ENCODE peak calls at places on chromosomes 16 and 17, in five cellular contexts. W is trophoblast cell, D is IMR-90, M is Karpas-422, O is fibroblast of lung. I is an unnamed sample.

GRCh38 chr17:43135454-43135819 is 10.3 kb upstream of the BRCA1 start:
- DNase-seq in W (no peak), D (no peak), M (no peak), O (no peak), I (no peak)

GRCh38 chr17:33335491-33336173 is 42.5 kb upstream of the ASIC2 start:
- DNase-seq in W (peak; percentile 14), D (no peak), M (no peak), O (no peak), I (peak; percentile 17)

GRCh38 chr16:13348416-13348815 is 447.0 kb downstream of the SHISA9 start:
- DNase-seq in W (no peak), D (no peak), M (no peak), O (no peak), I (peak; percentile 11)

GRCh38 chr16:27315333-27316037 is 1.7 kb downstream of the IL4R start:
- DNase-seq in W (peak; percentile 88), D (peak; percentile 65), M (no peak), O (peak; percentile 63), I (peak; percentile 13)

GRCh38 chr16:1487395-1488053 is 1.2 kb downstream of the PTX4 start:
- DNase-seq in W (no peak), D (no peak), M (no peak), O (no peak), I (no peak)

GRCh38 chr16:84360170-84360569 is 8.2 kb upstream of the ATP2C2 start:
- DNase-seq in W (no peak), D (peak; percentile 25), M (no peak), O (peak; percentile 60), I (no peak)

GRCh38 chr17:54945671-54946070 is 22.8 kb downstream of the COX11 start:
- DNase-seq in W (no peak), D (no peak), M (no peak), O (no peak), I (no peak)

GRCh38 chr17:56929362-56929969 is 15.6 kb upstream of the TRIM25 start:
- DNase-seq in W (peak; percentile 23), D (no peak), M (peak; percentile 49), O (no peak), I (no peak)

GRCh38 chr17:79808763-79809529 is 12.1 kb upstream of the CBX8 start:
- DNase-seq in W (peak; percentile 69), D (no peak), M (peak; percentile 61), O (no peak), I (peak; percentile 64)

GRCh38 chr16:72210571-72210970 is 38.6 kb upstream of the PMFBP1 start:
- DNase-seq in W (no peak), D (no peak), M (no peak), O (no peak), I (no peak)

GRCh38 chr17:72614476-72614870 is 478.0 kb downstream of the SLC39A11 start:
- DNase-seq in W (no peak), D (no peak), M (no peak), O (peak; percentile 57), I (no peak)

GRCh38 chr17:37147301-37147812 is 198.6 kb downstream of the AATF start:
- DNase-seq in W (no peak), D (peak; percentile 33), M (peak; percentile 95), O (peak; percentile 28), I (no peak)

GRCh38 chr17:6831662-6832263 is at the start of gene TEKT1:
- DNase-seq in W (peak; percentile 48), D (peak; percentile 26), M (no peak), O (peak; percentile 55), I (no peak)

GRCh38 chr16:84638195-84638806 is 10.0 kb upstream of the KLHL36 start:
- DNase-seq in W (no peak), D (no peak), M (no peak), O (no peak), I (no peak)

GRCh38 chr16:50167603-50168002 is 14.5 kb downstream of the TENT4B start:
- DNase-seq in W (no peak), D (no peak), M (no peak), O (no peak), I (no peak)

GRCh38 chr16:29680180-29680598 is 1.2 kb downstream of the QPRT start:
- DNase-seq in W (peak; percentile 71), D (no peak), M (no peak), O (no peak), I (no peak)

GRCh38 chr16:5709889-5710288 is 612.3 kb upstream of the EEF2KMT start:
- DNase-seq in W (no peak), D (peak; percentile 0), M (peak; percentile 50), O (peak; percentile 13), I (no peak)

GRCh38 chr17:58084317-58084981 is 1.2 kb downstream of the DYNLL2 start:
- DNase-seq in W (peak; percentile 73), D (no peak), M (peak; percentile 68), O (peak; percentile 31), I (peak; percentile 66)

GRCh38 chr17:56973520-56973919 is 4.4 kb upstream of the SCPEP1 start:
- DNase-seq in W (no peak), D (peak; percentile 59), M (no peak), O (peak; percentile 18), I (no peak)

GRCh38 chr16:54817940-54818574 is 112.6 kb upstream of the IRX5 start:
- DNase-seq in W (no peak), D (no peak), M (peak; percentile 26), O (no peak), I (no peak)

GRCh38 chr16:62903961-62904502 is 867.8 kb upstream of the CDH8 start:
- DNase-seq in W (no peak), D (no peak), M (no peak), O (no peak), I (no peak)

GRCh38 chr17:17028878-17029535 is 13.2 kb upstream of the MPRIP start:
- DNase-seq in W (peak; percentile 36), D (no peak), M (no peak), O (no peak), I (no peak)

GRCh38 chr17:31147507-31148202 is 52.9 kb downstream of the NF1 start:
- DNase-seq in W (peak; percentile 54), D (no peak), M (no peak), O (no peak), I (no peak)

GRCh38 chr17:54518706-54519105 is 381.9 kb upstream of the TOM1L1 start:
- DNase-seq in W (no peak), D (no peak), M (no peak), O (no peak), I (no peak)

GRCh38 chr16:57892447-57893096 is 78.4 kb downstream of the CNGB1 start:
- DNase-seq in W (no peak), D (no peak), M (no peak), O (peak; percentile 53), I (no peak)

GRCh38 chr17:62614142-62614541 is 13.3 kb upstream of the MRC2 start:
- DNase-seq in W (no peak), D (peak; percentile 92), M (no peak), O (peak; percentile 93), I (no peak)

GRCh38 chr16:31530405-31530804 is 2.7 kb downstream of the AHSP start:
- DNase-seq in W (peak; percentile 61), D (no peak), M (no peak), O (no peak), I (no peak)

GRCh38 chr16:31529398-31530312 is 2.0 kb downstream of the AHSP start:
- DNase-seq in W (no peak), D (no peak), M (no peak), O (no peak), I (peak; percentile 79)

GRCh38 chr16:31528726-31529397 is 1.2 kb downstream of the AHSP start:
- DNase-seq in W (no peak), D (peak; percentile 23), M (no peak), O (peak; percentile 61), I (no peak)

GRCh38 chr16:31525113-31525512 is 2.6 kb upstream of the AHSP start:
- DNase-seq in W (no peak), D (no peak), M (no peak), O (no peak), I (no peak)

DNA sequence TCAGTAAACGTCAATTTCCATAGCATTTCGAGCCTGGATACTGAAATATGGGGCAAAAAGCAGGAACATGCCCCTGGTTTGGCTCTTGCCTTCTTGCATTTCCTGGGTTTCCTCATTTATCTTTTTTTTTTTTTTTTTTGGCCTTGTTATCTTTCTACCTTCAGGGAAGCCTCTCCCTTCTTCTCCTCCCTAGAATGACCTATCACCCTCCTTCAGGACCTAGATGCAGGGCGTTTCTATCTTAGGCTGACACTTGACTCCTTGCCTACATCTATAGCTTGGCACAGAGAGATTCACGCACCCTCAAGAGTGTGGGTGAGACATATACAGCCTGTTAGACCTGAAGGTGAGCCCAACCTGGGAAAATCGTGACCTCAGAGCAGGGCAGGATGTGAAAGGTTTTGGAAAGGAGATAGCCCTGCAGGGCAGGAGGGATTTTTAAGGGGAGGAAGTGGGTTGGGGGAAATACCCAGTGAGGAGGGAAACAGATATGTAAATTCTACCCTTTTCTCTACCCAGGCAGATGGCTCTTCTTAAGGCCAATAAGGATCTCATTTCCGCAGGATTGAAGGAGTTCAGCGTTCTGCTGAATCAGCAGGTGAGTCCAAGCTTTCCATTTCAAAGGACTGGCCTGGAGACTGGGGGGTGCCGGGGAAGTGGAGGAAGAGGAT is at the start of gene AHSP:
- DNase-seq in W (no peak), D (no peak), M (no peak), O (no peak), I (peak; percentile 70)
- H2AFZ ChIP-seq in W (no peak within 1 kb of the TSS), D (peak within 1 kb of the TSS; percentile 69), M (no peak within 1 kb of the TSS), O (no peak within 1 kb of the TSS), I (peak within 1 kb of the TSS; percentile 79)

DNA sequence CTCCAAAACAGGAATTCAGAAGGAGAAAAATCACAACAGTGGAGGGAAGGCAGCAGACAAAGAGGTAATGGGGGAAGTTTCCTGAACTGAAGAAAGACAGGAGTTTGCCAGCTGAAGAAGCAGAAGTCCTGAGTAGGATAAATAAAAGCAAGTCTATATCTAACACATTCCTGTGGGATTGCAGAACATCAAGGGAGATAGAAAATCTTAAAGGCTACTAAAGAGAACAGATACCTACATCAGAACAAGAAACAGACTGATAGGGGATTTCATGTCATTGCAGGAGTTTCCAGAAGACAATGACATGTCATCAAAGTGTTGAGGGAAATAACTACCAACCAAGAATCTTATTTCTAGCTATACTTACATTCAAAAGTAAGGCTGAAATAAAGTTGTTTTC is 21.3 kb upstream of the CRYBA1 start:
- DNase-seq in W (no peak), D (peak; percentile 31), M (no peak), O (no peak), I (no peak)
- H2AFZ ChIP-seq in W (no peak overlapping the region), D (no peak overlapping the region), M (no peak overlapping the region), O (no peak overlapping the region), I (no peak overlapping the region)

DNA sequence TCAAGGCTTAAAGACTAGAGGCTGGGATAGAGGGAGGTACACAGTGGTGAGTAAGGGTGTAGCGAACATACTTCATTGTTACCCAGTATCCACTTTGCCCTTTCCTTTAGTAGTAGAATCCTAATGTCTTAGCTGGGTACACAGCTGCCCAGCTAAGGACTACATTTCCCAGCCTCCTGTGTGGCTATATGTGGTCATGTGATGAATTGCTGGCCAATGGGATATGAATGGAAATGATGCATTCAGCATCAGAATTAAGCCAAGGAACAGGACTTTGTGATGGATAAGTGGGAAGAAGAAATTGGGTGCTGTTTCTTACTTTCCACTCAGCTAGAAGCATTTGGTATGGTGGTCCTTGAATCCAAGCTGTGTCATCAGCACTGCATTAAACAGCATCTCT is 55.9 kb downstream of the FOXL1 start:
- DNase-seq in W (no peak), D (peak; percentile 33), M (no peak), O (peak; percentile 40), I (no peak)
- H2AFZ ChIP-seq in W (no peak overlapping the region), D (no peak overlapping the region), M (no peak overlapping the region), O (no peak overlapping the region), I (no peak overlapping the region)

DNA sequence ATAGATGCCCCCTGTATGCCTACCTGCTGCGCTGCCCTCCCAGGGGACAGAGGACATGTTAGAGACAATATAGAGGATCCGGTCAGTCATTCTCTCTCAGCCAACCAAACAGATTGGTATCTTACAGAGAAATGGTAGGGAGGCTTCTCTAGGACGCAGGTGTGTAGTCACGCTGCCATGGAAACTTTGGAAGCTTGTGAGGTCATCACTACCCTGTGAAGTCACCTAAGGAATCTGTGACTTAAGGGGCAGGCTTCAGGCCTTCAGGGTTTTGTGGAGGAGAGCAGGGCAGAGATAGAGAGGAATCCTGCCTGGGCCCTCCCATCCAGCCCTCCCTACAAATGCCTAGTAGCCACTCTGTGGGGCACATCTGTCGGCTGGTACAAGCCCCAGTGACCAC is at the start of gene DPEP2NB:
- DNase-seq in W (peak; percentile 92), D (no peak), M (no peak), O (no peak), I (no peak)
- H2AFZ ChIP-seq in W (no peak within 1 kb of the TSS), D (no peak within 1 kb of the TSS), M (no peak within 1 kb of the TSS), O (no peak within 1 kb of the TSS), I (peak within 1 kb of the TSS; percentile 60)

I was measured in K562.